ENCODE peak calls at places on chromosome 1, in seven cellular contexts. Q, Y, X, T, N, Z and S are unnamed samples.

GRCh38 chr1:228281631-228282328 is 73.9 kb downstream of the OBSCN start:
- DNase-seq in Y (no peak), Z (no peak), T (no peak), N (no peak), Q (no peak), X (no peak), S (no peak)

GRCh38 chr1:31531177-31532000 is 44.9 kb upstream of the TINAGL1 start:
- DNase-seq in Z (peak), N (no peak), Q (peak), X (peak), T (no peak), Y (no peak), S (peak)

GRCh38 chr1:30840904-30841598 is 67.5 kb downstream of the SDC3 start:
- DNase-seq in Y (peak), T (no peak), Q (no peak), N (no peak), X (no peak), Z (no peak), S (no peak)

GRCh38 chr1:5427026-5427613 is 565.1 kb downstream of the NPHP4 start:
- DNase-seq in Y (no peak), N (no peak), X (no peak), Q (no peak), Z (no peak), T (no peak), S (no peak)

GRCh38 chr1:163174524-163175437 is 27.9 kb downstream of the RGS5 start:
- DNase-seq in Y (peak), X (peak), Z (peak), N (no peak), T (peak), Q (peak), S (peak)

GRCh38 chr1:228739826-228740225 is 4.5 kb downstream of the RHOU start:
- DNase-seq in Y (no peak), Q (no peak), T (no peak), X (no peak), Z (no peak), N (no peak), S (no peak)

GRCh38 chr1:40143891-40144575 is 17.2 kb upstream of the RLF start:
- DNase-seq in N (peak), Y (no peak), Q (peak), Z (peak), X (peak), T (peak), S (peak)

GRCh38 chr1:98496246-98496995 is 165.1 kb upstream of the SNX7 start:
- DNase-seq in Q (peak), Z (peak), N (no peak), T (peak), X (no peak), Y (no peak), S (no peak)

GRCh38 chr1:162666006-162666645 is 33.9 kb downstream of the DDR2 start:
- DNase-seq in Q (no peak), Z (peak), N (no peak), T (no peak), X (no peak), Y (no peak), S (peak)

GRCh38 chr1:3311711-3312110 is 142.8 kb upstream of the ARHGEF16 start:
- DNase-seq in Q (no peak), T (no peak), Z (no peak), X (no peak), N (no peak), Y (no peak), S (no peak)